ENCODE peak calls at places on chromosomes 3 and 15, in four cellular contexts. S, J, A and Q are unnamed samples.

GRCh38 chr3:50132421-50133282 is 22.5 kb upstream of the SEMA3F start:
- DNase-seq in A (no peak), S (peak), J (no peak), Q (no peak)

GRCh38 chr3:11495948-11496557 is 147.7 kb downstream of the VGLL4 start:
- DNase-seq in S (no peak), J (no peak), A (no peak), Q (no peak)

GRCh38 chr3:143090486-143090885 is 29.1 kb upstream of the CHST2 start:
- DNase-seq in J (no peak), A (no peak), S (no peak), Q (no peak)

GRCh38 chr15:37880009-37880834 is 54.2 kb upstream of the TMCO5A start:
- DNase-seq in S (peak), J (no peak), A (no peak), Q (no peak)

GRCh38 chr3:124741027-124741426 is 10.8 kb downstream of the UMPS start:
- DNase-seq in A (no peak), J (no peak), S (no peak), Q (no peak)

GRCh38 chr15:85031086-85031943 is 49.7 kb downstream of the PDE8A start:
- DNase-seq in J (no peak), S (no peak), A (no peak), Q (no peak)

GRCh38 chr3:148727242-148727641 is 29.5 kb downstream of the AGTR1 start:
- DNase-seq in A (peak), S (peak), J (no peak), Q (peak)

GRCh38 chr3:40445880-40446279 is 11.3 kb upstream of the RPL14 start:
- DNase-seq in S (no peak), A (no peak), J (no peak), Q (no peak)

GRCh38 chr15:90151989-90152645 is 49.0 kb upstream of the SEMA4B start:
- DNase-seq in A (no peak), J (no peak), S (no peak), Q (no peak)

GRCh38 chr3:178060406-178060805 is 475.8 kb upstream of the KCNMB2 start:
- DNase-seq in A (no peak), S (no peak), J (no peak), Q (no peak)

GRCh38 chr15:55319537-55320325 is 709 bp downstream of the PIGB start:
- DNase-seq in S (peak), A (peak), J (no peak), Q (peak)

GRCh38 chr3:156723182-156723619 is 48.8 kb downstream of the TIPARP start:
- DNase-seq in A (no peak), S (peak), J (no peak), Q (no peak)

GRCh38 chr3:134085034-134085775 is 55.5 kb upstream of the SLCO2A1 start:
- DNase-seq in J (no peak), A (no peak), S (no peak), Q (no peak)

GRCh38 chr3:173465112-173465511 is 67.6 kb downstream of the NLGN1 start:
- DNase-seq in S (no peak), J (no peak), A (no peak), Q (no peak)

GRCh38 chr15:42182976-42183375 is 25.1 kb downstream of the VPS39 start:
- DNase-seq in S (no peak), J (no peak), A (no peak), Q (no peak)

GRCh38 chr15:39312984-39313383 is 267.9 kb upstream of the THBS1 start:
- DNase-seq in S (peak), J (no peak), A (peak), Q (no peak)

GRCh38 chr15:31483924-31484368 is 157.3 kb downstream of the KLF13 start:
- DNase-seq in S (no peak), A (no peak), J (peak), Q (no peak)

GRCh38 chr3:49371946-49372345 is 13.8 kb upstream of the GPX1 start:
- DNase-seq in J (no peak), S (no peak), A (no peak), Q (no peak)

GRCh38 chr3:109731639-109732473 is 394.5 kb upstream of the DPPA4 start:
- DNase-seq in J (peak), A (peak), S (peak), Q (peak)

GRCh38 chr15:65363306-65363705 is 14.5 kb downstream of the IGDCC3 start:
- DNase-seq in S (no peak), J (no peak), A (no peak), Q (no peak)

GRCh38 chr15:40420793-40421192 is 15.2 kb downstream of the IVD start:
- DNase-seq in A (peak), J (no peak), S (no peak), Q (no peak)

GRCh38 chr3:141431411-141432378 is 55.1 kb upstream of the RASA2 start:
- DNase-seq in S (no peak), A (no peak), J (no peak), Q (no peak)

GRCh38 chr3:153293222-153293621 is 131.2 kb downstream of the RAP2B start:
- DNase-seq in A (no peak), J (no peak), S (no peak), Q (no peak)

GRCh38 chr15:48281674-48282073 is 49.6 kb upstream of the DUT start:
- DNase-seq in J (no peak), S (no peak), A (no peak), Q (no peak)

GRCh38 chr3:11290743-11291680 is 18.8 kb downstream of the ATG7 start:
- DNase-seq in S (peak), J (peak), A (no peak), Q (no peak)

GRCh38 chr3:34869696-34870095 is 769.6 kb upstream of the ARPP21 start:
- DNase-seq in J (no peak), S (no peak), A (no peak), Q (no peak)

GRCh38 chr15:65957451-65957850 is 88.2 kb downstream of the RAB11A start:
- DNase-seq in A (no peak), J (no peak), S (no peak), Q (no peak)

GRCh38 chr3:42755681-42756578 is 17.1 kb downstream of the CCDC13 start:
- DNase-seq in A (peak), J (no peak), S (peak), Q (no peak)

GRCh38 chr3:16467368-16467767 is 46.1 kb downstream of the RFTN1 start:
- DNase-seq in A (no peak), S (peak), J (no peak), Q (peak)

GRCh38 chr3:104005815-104006214 is 1360.9 kb upstream of the ALCAM start:
- DNase-seq in A (no peak), J (no peak), S (no peak), Q (no peak)

GRCh38 chr3:99966657-99967420 is 147.5 kb downstream of the FILIP1L start:
- DNase-seq in J (no peak), A (no peak), S (no peak), Q (no peak)

GRCh38 chr15:62844564-62845235 is 197.8 kb upstream of the TPM1 start:
- DNase-seq in S (no peak), A (no peak), J (no peak), Q (no peak)

GRCh38 chr15:37995461-37996347 is 61.3 kb downstream of the TMCO5A start:
- DNase-seq in J (no peak), A (no peak), S (peak), Q (no peak)

GRCh38 chr3:185069023-185069422 is 83.8 kb downstream of the C3orf70 start:
- DNase-seq in A (peak), J (no peak), S (no peak), Q (no peak)

GRCh38 chr3:185067173-185067572 is 85.7 kb downstream of the C3orf70 start:
- DNase-seq in J (no peak), A (no peak), S (no peak), Q (no peak)

GRCh38 chr3:185069583-185070030 is 83.3 kb downstream of the C3orf70 start:
- DNase-seq in S (no peak), J (no peak), A (peak), Q (no peak)

GRCh38 chr3:185071401-185071800 is 81.5 kb downstream of the C3orf70 start:
- DNase-seq in J (no peak), S (no peak), A (no peak), Q (no peak)

GRCh38 chr3:185070491-185071335 is 82.1 kb downstream of the C3orf70 start:
- DNase-seq in S (peak), A (peak), J (no peak), Q (no peak)
- TF ChIP-seq CTCF in S (no peak), A (peak), J (no peak), Q (no peak)

DNA sequence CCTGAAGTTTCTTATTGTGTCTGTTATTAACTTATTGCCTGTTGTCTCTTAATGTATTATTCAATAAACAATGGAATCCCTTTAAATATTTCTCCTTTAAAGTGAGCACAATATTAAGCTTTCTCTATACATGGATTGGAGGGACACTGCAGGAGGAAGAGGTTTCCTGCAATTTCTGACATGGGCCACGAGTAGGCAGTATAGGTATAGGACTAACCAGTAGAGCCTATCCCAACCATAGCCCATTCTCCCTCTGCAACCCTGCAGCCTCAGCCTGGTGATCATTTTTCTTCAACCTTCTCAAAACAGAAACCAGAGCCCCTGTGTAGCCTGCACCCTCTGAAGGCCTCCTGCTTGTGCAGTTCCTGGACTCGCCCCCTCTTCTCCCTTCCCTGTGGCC is 124.8 kb downstream of the NEK10 start:
- DNase-seq in S (no peak), A (no peak), J (no peak), Q (no peak)
- TF ChIP-seq CTCF in S (peak), A (no peak), J (no peak), Q (no peak)

GRCh38 chr3:111765136-111765535 is 93.9 kb upstream of the PHLDB2 start:
- DNase-seq in A (no peak), S (no peak), J (no peak), Q (no peak)

GRCh38 chr3:111763968-111764367 is 95.1 kb upstream of the PHLDB2 start:
- DNase-seq in S (no peak), J (no peak), A (no peak), Q (no peak)

GRCh38 chr3:111762535-111762934 is 96.5 kb upstream of the PHLDB2 start:
- DNase-seq in S (no peak), A (no peak), J (no peak), Q (no peak)

GRCh38 chr3:111763101-111763500 is 96.0 kb upstream of the PHLDB2 start:
- DNase-seq in S (no peak), A (no peak), J (no peak), Q (no peak)

DNA sequence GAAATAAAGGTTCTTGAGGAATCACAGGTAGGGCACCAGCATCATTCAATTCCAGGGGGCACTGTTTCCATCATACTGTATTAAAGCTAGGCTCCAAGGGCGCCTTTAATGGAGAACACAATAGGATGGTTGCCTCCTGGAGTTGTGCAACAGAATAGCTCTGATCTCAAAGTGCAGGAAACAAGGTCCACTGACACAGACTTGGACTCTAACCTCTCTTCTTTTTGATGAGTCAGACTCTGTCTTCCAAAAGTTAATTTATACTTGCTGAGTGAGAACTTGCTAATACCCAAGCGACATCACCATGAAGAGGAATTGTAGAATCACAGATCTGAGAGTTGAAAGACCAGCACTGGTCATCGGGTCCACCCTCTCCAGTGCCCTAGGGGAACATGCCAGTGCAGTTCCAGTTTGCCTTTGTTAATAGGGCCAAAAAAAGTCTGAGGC is 94.4 kb upstream of the PHLDB2 start:
- DNase-seq in A (no peak), J (no peak), S (no peak), Q (no peak)
- TF ChIP-seq CTCF in A (no peak), J (no peak), S (no peak), Q (no peak)

GRCh38 chr3:129608087-129608935 is 1.8 kb upstream of the PLXND1 start:
- DNase-seq in S (no peak), J (no peak), A (no peak), Q (no peak)
- TF ChIP-seq CTCF in S (no peak), J (peak), A (no peak), Q (no peak)

GRCh38 chr3:14547693-14548092 is 7.6 kb upstream of the GRIP2 start:
- DNase-seq in A (no peak), S (no peak), J (no peak), Q (no peak)

GRCh38 chr3:14550181-14550580 is 10.0 kb upstream of the GRIP2 start:
- DNase-seq in S (no peak), A (no peak), J (no peak), Q (no peak)

GRCh38 chr3:14550651-14551611 is 10.8 kb upstream of the GRIP2 start:
- DNase-seq in S (no peak), J (no peak), A (no peak), Q (no peak)

GRCh38 chr3:14548321-14548729 is 8.2 kb upstream of the GRIP2 start:
- DNase-seq in A (peak), S (peak), J (no peak), Q (peak)

GRCh38 chr3:14549256-14549931 is 9.3 kb upstream of the GRIP2 start:
- DNase-seq in J (no peak), A (no peak), S (peak), Q (no peak)
- TF ChIP-seq CTCF in J (no peak), A (peak), S (peak), Q (no peak)

DNA sequence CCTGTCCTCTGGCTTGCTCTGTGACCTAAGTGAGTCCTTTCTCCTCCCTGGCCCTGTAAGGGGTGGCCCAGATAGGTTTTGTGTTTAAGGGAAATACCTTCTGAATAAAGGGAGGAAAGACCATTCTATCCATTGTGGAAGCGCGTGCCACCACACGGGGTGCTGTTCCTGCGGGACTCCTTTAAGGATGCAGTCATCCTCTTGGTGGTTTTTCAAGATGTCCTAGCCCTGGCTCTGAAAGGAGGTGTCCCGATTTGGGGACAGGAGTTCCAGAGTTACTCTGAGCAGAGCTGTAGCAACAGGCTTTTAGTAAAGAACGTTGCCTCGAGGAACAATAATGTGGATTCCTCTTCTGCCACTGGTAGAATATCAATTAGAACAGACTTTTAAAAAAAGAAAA is 9.6 kb downstream of the SLC6A6 start:
- DNase-seq in J (no peak), A (no peak), S (no peak), Q (no peak)
- TF ChIP-seq CTCF in J (no peak), A (no peak), S (no peak), Q (no peak)

GRCh38 chr15:19973718-19974117 is 567.9 kb downstream of the GOLGA6L6 start:
- DNase-seq in A (no peak), J (no peak), S (no peak), Q (no peak)
- TF ChIP-seq CTCF in A (no peak), J (no peak), S (no peak), Q (no peak)

GRCh38 chr15:68730491-68731317 is 90.0 kb downstream of the ANP32A start:
- DNase-seq in A (peak), J (no peak), S (peak), Q (peak)
- TF ChIP-seq CTCF in A (peak), J (peak), S (peak), Q (peak)